ENCODE peak calls at places on chromosome 1, in six cellular contexts. Q is activated CD8-positive, alpha-beta memory T cell treated with anti-CD3 and anti-CD28 coated beads for 1 hour; Y is dorsolateral prefrontal cortex; P is small intestine; C is ascending aorta; E is effector memory CD4-positive, alpha-beta T cell. H is an unnamed sample.

GRCh38 chr1:179298952-179299351 is 5.4 kb downstream of the SOAT1 start:
- DNase-seq in E (peak), P (peak), Q (peak), Y (no peak), C (no peak), H (no peak)

GRCh38 chr1:241518447-241519307 is 878 bp downstream of the FH start:
- DNase-seq in E (peak), P (peak), Q (no peak), Y (no peak), C (no peak), H (no peak)

GRCh38 chr1:86151427-86151826 is 5.1 kb downstream of the COL24A1 start:
- DNase-seq in Y (no peak), Q (no peak), C (no peak), E (no peak), P (no peak), H (no peak)

GRCh38 chr1:165162671-165163241 is 193.8 kb downstream of the LMX1A start:
- DNase-seq in Y (no peak), Q (no peak), C (no peak), P (no peak), E (no peak), H (no peak)

GRCh38 chr1:184298321-184299052 is 88.3 kb upstream of the C1orf21 start:
- DNase-seq in Q (no peak), E (no peak), P (no peak), Y (no peak), C (no peak), H (peak)

GRCh38 chr1:2194319-2194897 is at the start of gene FAAP20:
- DNase-seq in Y (no peak), P (peak), E (peak), Q (peak), C (no peak), H (no peak)

GRCh38 chr1:81509619-81510018 is 291.1 kb upstream of the ADGRL2 start:
- DNase-seq in Y (no peak), E (no peak), C (no peak), Q (no peak), P (no peak), H (no peak)

GRCh38 chr1:41379741-41380130 is 18.5 kb downstream of the FOXO6 start:
- DNase-seq in Y (no peak), C (no peak), P (no peak), E (no peak), Q (no peak), H (no peak)

GRCh38 chr1:15994590-15995351 is 9.3 kb upstream of the SRARP start:
- DNase-seq in C (no peak), E (no peak), Y (peak), Q (peak), P (peak), H (peak)

GRCh38 chr1:57411262-57411661 is 12.6 kb downstream of the DAB1 start:
- DNase-seq in E (no peak), Y (no peak), Q (no peak), P (no peak), C (no peak), H (no peak)

GRCh38 chr1:25232866-25233784 is 823 bp upstream of the SYF2 start:
- DNase-seq in E (peak), Y (no peak), Q (peak), C (peak), P (peak), H (peak)

GRCh38 chr1:67534627-67535065 is 104.4 kb upstream of the SERBP1 start:
- DNase-seq in Y (no peak), E (no peak), Q (no peak), P (no peak), C (no peak), H (no peak)

GRCh38 chr1:224095339-224095738 is 18.6 kb upstream of the FBXO28 start:
- DNase-seq in Y (no peak), P (no peak), Q (no peak), E (no peak), C (no peak), H (no peak)

GRCh38 chr1:147079400-147080012 is 92.8 kb downstream of the PRKAB2 start:
- DNase-seq in E (no peak), Y (no peak), C (no peak), P (no peak), Q (no peak), H (no peak)

GRCh38 chr1:167171286-167171929 is 49.3 kb upstream of the POU2F1 start:
- DNase-seq in C (no peak), Y (no peak), E (no peak), P (no peak), Q (no peak), H (no peak)

GRCh38 chr1:211036701-211037494 is 97.0 kb downstream of the KCNH1 start:
- DNase-seq in P (no peak), Y (no peak), Q (no peak), C (no peak), E (no peak), H (no peak)

GRCh38 chr1:227521782-227522181 is 41.6 kb upstream of the ZNF678 start:
- DNase-seq in Q (no peak), E (no peak), P (no peak), C (no peak), Y (no peak), H (no peak)

GRCh38 chr1:92123868-92124267 is 43.7 kb downstream of the BTBD8 start:
- DNase-seq in Y (no peak), C (no peak), Q (no peak), P (no peak), E (no peak), H (no peak)

GRCh38 chr1:62353853-62354252 is 34.6 kb upstream of the KANK4 start:
- DNase-seq in P (no peak), Q (no peak), Y (no peak), C (no peak), E (no peak), H (no peak)

GRCh38 chr1:33111965-33112364 is 31.0 kb downstream of the AZIN2 start:
- DNase-seq in P (no peak), Y (no peak), E (no peak), C (no peak), Q (no peak), H (no peak)

GRCh38 chr1:85692730-85693314 is 15.4 kb downstream of the ZNHIT6 start:
- DNase-seq in Y (no peak), C (no peak), E (no peak), P (peak), Q (no peak), H (no peak)

GRCh38 chr1:241605146-241605805 is 34.9 kb downstream of the CHML start:
- DNase-seq in Q (no peak), P (no peak), Y (no peak), E (no peak), C (no peak), H (no peak)

GRCh38 chr1:227429447-227430359 is 111.4 kb upstream of the CDC42BPA start:
- DNase-seq in Q (no peak), C (no peak), Y (no peak), E (no peak), P (no peak), H (no peak)

GRCh38 chr1:162230096-162230495 is 146.6 kb downstream of the SPATA46 start:
- DNase-seq in P (peak), C (no peak), Y (no peak), Q (no peak), E (no peak), H (peak)

GRCh38 chr1:183273300-183273699 is 87.2 kb downstream of the LAMC2 start:
- DNase-seq in E (no peak), P (no peak), C (no peak), Y (no peak), Q (no peak), H (no peak)

GRCh38 chr1:13761883-13762282 is 61.9 kb downstream of the PRDM2 start:
- DNase-seq in C (no peak), Q (no peak), E (no peak), P (no peak), Y (no peak), H (no peak)

GRCh38 chr1:24767351-24767750 is 22.1 kb downstream of the CLIC4 start:
- DNase-seq in E (no peak), Q (no peak), C (no peak), Y (no peak), P (peak), H (no peak)

GRCh38 chr1:201137579-201138310 is 10.8 kb upstream of the ASCL5 start:
- DNase-seq in E (no peak), Q (no peak), P (no peak), Y (peak), C (no peak), H (peak)

GRCh38 chr1:180363596-180363995 is 133.5 kb downstream of the LHX4 start:
- DNase-seq in E (no peak), C (no peak), P (no peak), Q (no peak), Y (no peak), H (no peak)

GRCh38 chr1:80656011-80656627 is 1144.6 kb upstream of the ADGRL2 start:
- DNase-seq in C (no peak), P (peak), E (no peak), Q (no peak), Y (no peak), H (no peak)

GRCh38 chr1:162023547-162024501 is at the start of gene OLFML2B:
- DNase-seq in Y (peak), P (peak), C (no peak), Q (peak), E (no peak), H (peak)

GRCh38 chr1:15322648-15323350 is 75.8 kb downstream of the FHAD1 start:
- DNase-seq in E (no peak), Y (no peak), Q (no peak), P (peak), C (no peak), H (no peak)

GRCh38 chr1:150895618-150896017 is 8.7 kb downstream of the CTXND2 start:
- DNase-seq in Q (no peak), Y (no peak), P (no peak), E (no peak), C (no peak), H (no peak)

GRCh38 chr1:77832889-77833288 is 53.4 kb downstream of the MIGA1 start:
- DNase-seq in Q (no peak), P (no peak), C (no peak), E (no peak), Y (no peak), H (no peak)

GRCh38 chr1:182062223-182062622 is 711 bp upstream of the ZNF648 start:
- DNase-seq in P (no peak), Y (no peak), E (no peak), C (no peak), Q (no peak), H (no peak)

GRCh38 chr1:15290382-15290781 is 43.4 kb downstream of the FHAD1 start:
- DNase-seq in Y (no peak), C (no peak), E (no peak), Q (no peak), P (no peak), H (no peak)

GRCh38 chr1:164743991-164744390 is 185.0 kb downstream of the PBX1 start:
- DNase-seq in Q (no peak), P (no peak), E (no peak), C (no peak), Y (no peak), H (no peak)

GRCh38 chr1:179816196-179816960 is 61.2 kb downstream of the TOR1AIP2 start:
- DNase-seq in P (no peak), C (no peak), E (no peak), Q (no peak), Y (no peak), H (no peak)

GRCh38 chr1:229693124-229693523 is 67.1 kb downstream of the URB2 start:
- DNase-seq in P (no peak), E (no peak), C (no peak), Y (no peak), Q (no peak), H (no peak)

GRCh38 chr1:157969693-157970485 is 23.6 kb upstream of the KIRREL1 start:
- DNase-seq in E (no peak), P (peak), Y (no peak), Q (no peak), C (no peak), H (no peak)

H was measured in posterior cingulate gyrus.